ENCODE peak calls at places on chromosome 5, in seven cellular contexts. P is pancreas, S is heart left ventricle, G is uterus, F is cardiac muscle cell, C is ovary, O is tibial nerve. W is an unnamed sample.

GRCh38 chr5:153818626-153819025 is 220.1 kb downstream of the FAM114A2 start:
- DNase-seq in P (no peak), S (no peak), G (no peak), F (no peak), C (no peak), O (no peak), W (no peak)

GRCh38 chr5:96963267-96963666 is 27.4 kb downstream of the LNPEP start:
- DNase-seq in P (no peak), S (peak; percentile 76), G (peak; percentile 54), F (peak; percentile 53), C (no peak), O (peak; percentile 43), W (no peak)

GRCh38 chr5:30937070-30937469 is 256.4 kb upstream of the CDH6 start:
- DNase-seq in P (no peak), S (no peak), G (no peak), F (no peak), C (no peak), O (no peak), W (no peak)

GRCh38 chr5:181281077-181281983 is 20.4 kb upstream of the TRIM52 start:
- DNase-seq in P (no peak), S (no peak), G (no peak), F (peak; percentile 89), C (no peak), O (no peak), W (no peak)

GRCh38 chr5:71695561-71695960 is 23.5 kb upstream of the CARTPT start:
- DNase-seq in P (no peak), S (no peak), G (no peak), F (no peak), C (no peak), O (no peak), W (no peak)

GRCh38 chr5:116154931-116155330 is 70.1 kb downstream of the COMMD10 start:
- DNase-seq in P (no peak), S (no peak), G (no peak), F (no peak), C (no peak), O (no peak), W (no peak)

GRCh38 chr5:25823330-25823873 is 1178.6 kb upstream of the CDH10 start:
- DNase-seq in P (peak; percentile 35), S (no peak), G (no peak), F (no peak), C (peak; percentile 9), O (no peak), W (no peak)

GRCh38 chr5:170809551-170809950 is 26.0 kb downstream of the GABRP start:
- DNase-seq in P (no peak), S (no peak), G (no peak), F (peak; percentile 27), C (no peak), O (no peak), W (no peak)

GRCh38 chr5:52077941-52078825 is 694.9 kb downstream of the ISL1 start:
- DNase-seq in P (no peak), S (no peak), G (no peak), F (no peak), C (no peak), O (no peak), W (no peak)

GRCh38 chr5:139760066-139761056 is 35.2 kb upstream of the PSD2 start:
- DNase-seq in P (peak; percentile 39), S (no peak), G (no peak), F (no peak), C (no peak), O (no peak), W (no peak)

GRCh38 chr5:38257236-38258036 is 923 bp upstream of the EGFLAM start:
- DNase-seq in P (peak; percentile 52), S (no peak), G (no peak), F (peak; percentile 11), C (peak; percentile 31), O (no peak), W (no peak)

GRCh38 chr5:78929833-78930232 is 55.3 kb downstream of the ARSB start:
- DNase-seq in P (no peak), S (no peak), G (no peak), F (no peak), C (no peak), O (no peak), W (no peak)

GRCh38 chr5:135246923-135247795 is 151.9 kb downstream of the MACROH2A1 start:
- DNase-seq in P (no peak), S (no peak), G (peak; percentile 48), F (no peak), C (peak; percentile 28), O (no peak), W (no peak)

GRCh38 chr5:219492-219891 is 1.4 kb downstream of the SDHA start:
- DNase-seq in P (no peak), S (no peak), G (no peak), F (peak; percentile 26), C (no peak), O (peak; percentile 10), W (no peak)

GRCh38 chr5:63687854-63688253 is 274.4 kb downstream of the HTR1A start:
- DNase-seq in P (no peak), S (no peak), G (no peak), F (no peak), C (no peak), O (no peak), W (no peak)

GRCh38 chr5:52073993-52074689 is 690.9 kb downstream of the ISL1 start:
- DNase-seq in P (no peak), S (no peak), G (no peak), F (no peak), C (no peak), O (no peak), W (no peak)

GRCh38 chr5:126002222-126002897 is 420.8 kb upstream of the GRAMD2B start:
- DNase-seq in P (no peak), S (peak; percentile 82), G (peak; percentile 35), F (peak; percentile 6), C (peak; percentile 68), O (peak; percentile 78), W (peak; percentile 50)

GRCh38 chr5:178280631-178281030 is 48.0 kb upstream of the PHYKPL start:
- DNase-seq in P (peak; percentile 55), S (no peak), G (no peak), F (no peak), C (no peak), O (no peak), W (no peak)

GRCh38 chr5:170485606-170485911 is 18.3 kb upstream of the KCNIP1 start:
- DNase-seq in P (no peak), S (no peak), G (no peak), F (no peak), C (no peak), O (no peak), W (no peak)

GRCh38 chr5:100550531-100551036 is 15.4 kb downstream of the FAM174A start:
- DNase-seq in P (no peak), S (no peak), G (no peak), F (no peak), C (no peak), O (no peak), W (no peak)

GRCh38 chr5:170597876-170598275 is 94.1 kb downstream of the KCNIP1 start:
- DNase-seq in P (no peak), S (peak; percentile 17), G (no peak), F (no peak), C (no peak), O (peak; percentile 23), W (no peak)

GRCh38 chr5:78293856-78294249 is 645 bp downstream of the AP3B1 start:
- DNase-seq in P (no peak), S (no peak), G (no peak), F (no peak), C (no peak), O (no peak), W (no peak)

GRCh38 chr5:124706729-124707361 is 39.6 kb downstream of the ZNF608 start:
- DNase-seq in P (no peak), S (peak; percentile 62), G (peak; percentile 30), F (peak; percentile 89), C (peak; percentile 30), O (peak; percentile 13), W (peak; percentile 42)

GRCh38 chr5:112418412-112419049 is 546 bp downstream of the EPB41L4A start:
- DNase-seq in P (peak; percentile 59), S (peak; percentile 18), G (no peak), F (no peak), C (peak; percentile 14), O (no peak), W (no peak)

GRCh38 chr5:148734518-148734917 is 80.2 kb upstream of the HTR4 start:
- DNase-seq in P (no peak), S (no peak), G (no peak), F (no peak), C (no peak), O (no peak), W (no peak)
- TF ChIP-seq CTCF in P (no peak), S (no peak), G (no peak), F (no peak), C (no peak), O (no peak), W (no peak)

DNA sequence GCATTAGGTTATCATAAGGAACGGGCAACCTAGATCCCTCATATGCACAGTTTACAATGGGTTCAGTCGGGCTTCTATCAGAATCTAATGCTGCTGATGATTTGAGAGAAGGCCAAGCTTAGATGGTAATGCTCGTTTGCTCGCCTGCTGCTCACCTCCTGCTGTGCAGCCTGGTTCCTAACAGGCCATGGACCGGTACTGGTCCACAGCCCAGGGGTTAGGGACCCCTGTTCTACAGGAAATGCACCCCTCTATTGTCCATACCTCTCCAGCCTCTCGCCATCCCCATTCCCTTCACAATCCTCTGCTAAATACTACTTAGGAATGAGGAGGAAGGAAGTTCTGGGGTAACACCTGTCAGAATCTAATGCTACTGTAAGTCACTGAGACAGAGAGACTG is 75.1 kb downstream of the OXCT1 start:
- DNase-seq in P (no peak), S (no peak), G (no peak), F (no peak), C (no peak), O (no peak), W (no peak)
- H3K4me3 ChIP-seq in P (no peak overlapping the region), S (no peak overlapping the region), G (no peak overlapping the region), F (no peak overlapping the region), C (no peak overlapping the region), O (no peak overlapping the region), W (no peak overlapping the region)

DNA sequence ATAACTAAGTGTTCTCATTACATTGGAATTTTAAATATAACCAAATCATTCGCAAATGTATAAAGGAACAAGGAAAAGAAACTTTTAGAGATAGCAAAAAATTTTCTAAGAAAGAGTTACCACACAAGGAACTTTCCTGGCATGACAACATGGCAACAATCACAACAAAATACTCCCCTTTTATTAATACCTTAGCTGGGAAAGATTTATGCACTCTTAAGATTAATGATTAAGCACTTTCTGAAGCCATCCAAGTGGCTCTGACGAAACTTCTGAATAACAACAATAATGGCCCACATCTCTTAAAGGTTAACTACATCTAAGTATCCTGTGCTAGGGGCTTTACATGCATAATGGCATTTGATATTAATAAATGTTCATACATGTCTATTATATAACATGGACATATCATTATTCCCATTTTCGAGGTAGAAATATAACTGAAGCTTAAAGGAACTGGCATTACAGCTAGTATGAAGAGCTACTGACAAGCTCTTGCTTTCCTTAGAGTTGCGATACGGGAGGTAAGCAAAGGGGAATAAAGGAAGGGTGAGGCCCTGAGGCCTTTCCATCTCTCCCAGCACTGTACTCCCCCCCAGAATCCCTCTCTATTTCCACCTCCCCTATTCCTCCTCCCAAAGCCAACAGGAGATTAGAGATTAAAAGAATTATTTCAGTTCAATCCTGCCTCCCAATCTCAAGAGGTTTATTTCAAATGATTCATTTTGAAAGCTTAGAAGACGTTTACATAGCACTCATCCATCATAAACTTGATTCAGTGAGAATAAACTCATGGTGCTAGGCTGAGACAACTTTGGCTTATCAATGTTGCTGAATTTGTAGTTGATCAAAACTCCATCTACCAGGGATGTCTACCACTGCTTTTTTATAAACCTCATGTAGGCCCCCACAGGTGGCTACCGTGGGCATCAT is 9.7 kb downstream of the MTMR12 start:
- DNase-seq in P (no peak), S (no peak), G (no peak), F (no peak), C (no peak), O (no peak), W (no peak)
- H3K4me1 ChIP-seq in P (peaks cover 46% of the 10 kb centered on the region), S (peaks cover 2% of the 10 kb centered on the region), G (no peaks in the 10 kb centered on the region), F (no peaks in the 10 kb centered on the region), C (peaks cover 15% of the 10 kb centered on the region), O (peaks cover 62% of the 10 kb centered on the region), W (peaks cover 2% of the 10 kb centered on the region)

GRCh38 chr5:151427258-151427657 is 20.1 kb upstream of the SLC36A1 start:
- DNase-seq in P (no peak), S (no peak), G (no peak), F (no peak), C (no peak), O (no peak), W (no peak)
- TF ChIP-seq CTCF in P (no peak), S (no peak), G (no peak), F (no peak), C (no peak), O (no peak), W (no peak)